ENCODE peak calls at places on chromosomes 7 and 10, in nine cellular contexts. H is HL-60; D is GM13976; J is gastrocnemius medialis; Z is left ventricle myocardium inferior; A is uterus; F is ovary; C is stomach; P is CD8-positive, alpha-beta T cell. Q is an unnamed sample.

GRCh38 chr7:30730996-30731395 is 20.9 kb upstream of the INMT start:
- DNase-seq in H (no peak), D (no peak), J (no peak), Z (no peak), A (no peak), F (no peak), C (no peak), P (no peak), Q (no peak)

GRCh38 chr7:128007293-128007680 is 23.9 kb downstream of the LRRC4 start:
- DNase-seq in H (no peak), D (no peak), J (no peak), Z (no peak), A (no peak), F (no peak), C (no peak), P (no peak), Q (no peak)

GRCh38 chr10:24385776-24386175 is 176.8 kb downstream of the KIAA1217 start:
- DNase-seq in H (no peak), D (no peak), J (no peak), Z (no peak), A (no peak), F (peak), C (no peak), P (no peak), Q (no peak)

GRCh38 chr7:80095545-80095944 is 39.1 kb upstream of the GNAI1 start:
- DNase-seq in H (no peak), D (no peak), J (no peak), Z (no peak), A (no peak), F (no peak), C (no peak), P (no peak), Q (no peak)

GRCh38 chr7:30743371-30744074 is 8.4 kb upstream of the INMT start:
- DNase-seq in H (no peak), D (no peak), J (no peak), Z (peak), A (no peak), F (peak), C (no peak), P (no peak), Q (no peak)

GRCh38 chr7:50656141-50656895 is 91.1 kb upstream of the DDC start:
- DNase-seq in H (no peak), D (no peak), J (peak), Z (no peak), A (peak), F (no peak), C (no peak), P (no peak), Q (no peak)

GRCh38 chr7:28979791-28980190 is 21.7 kb upstream of the TRIL start:
- DNase-seq in H (no peak), D (no peak), J (no peak), Z (peak), A (no peak), F (no peak), C (no peak), P (no peak), Q (no peak)

GRCh38 chr7:33885290-33886005 is 19.9 kb upstream of the BMPER start:
- DNase-seq in H (no peak), D (no peak), J (no peak), Z (no peak), A (no peak), F (no peak), C (no peak), P (no peak), Q (no peak)

GRCh38 chr7:104981671-104982036 is 32.4 kb upstream of the KMT2E start:
- DNase-seq in H (no peak), D (no peak), J (no peak), Z (no peak), A (no peak), F (no peak), C (no peak), P (no peak), Q (no peak)

GRCh38 chr10:131733596-131733995 is 167.2 kb upstream of the PPP2R2D start:
- DNase-seq in H (no peak), D (no peak), J (no peak), Z (no peak), A (no peak), F (no peak), C (peak), P (no peak), Q (no peak)

GRCh38 chr10:126350216-126350992 is 37.9 kb downstream of the ADAM12 start:
- DNase-seq in H (no peak), D (no peak), J (no peak), Z (no peak), A (no peak), F (no peak), C (no peak), P (no peak), Q (no peak)

GRCh38 chr7:46139079-46139478 is 218.0 kb upstream of the IGFBP3 start:
- DNase-seq in H (no peak), D (peak), J (no peak), Z (no peak), A (no peak), F (no peak), C (no peak), P (no peak), Q (peak)

GRCh38 chr7:78139335-78139734 is 340.8 kb downstream of the PHTF2 start:
- DNase-seq in H (no peak), D (no peak), J (no peak), Z (no peak), A (no peak), F (no peak), C (no peak), P (no peak), Q (no peak)

GRCh38 chr10:31101123-31101522 is 69.5 kb upstream of the ZNF438 start:
- DNase-seq in H (no peak), D (peak), J (no peak), Z (no peak), A (no peak), F (no peak), C (peak), P (peak), Q (peak)

GRCh38 chr10:74882831-74883230 is 56.4 kb downstream of the KAT6B start:
- DNase-seq in H (no peak), D (no peak), J (no peak), Z (no peak), A (no peak), F (no peak), C (no peak), P (no peak), Q (no peak)

GRCh38 chr7:137920637-137921473 is 74.1 kb upstream of the DGKI start:
- DNase-seq in H (no peak), D (no peak), J (no peak), Z (no peak), A (peak), F (no peak), C (no peak), P (no peak), Q (no peak)

GRCh38 chr10:12502526-12503274 is 153.4 kb downstream of the CAMK1D start:
- DNase-seq in H (no peak), D (no peak), J (no peak), Z (no peak), A (no peak), F (no peak), C (no peak), P (no peak), Q (no peak)

GRCh38 chr7:131076711-131077170 is 250.9 kb upstream of the MKLN1 start:
- DNase-seq in H (no peak), D (no peak), J (no peak), Z (no peak), A (no peak), F (no peak), C (no peak), P (no peak), Q (no peak)

GRCh38 chr10:7408003-7408493 is 2.8 kb downstream of the SFMBT2 start:
- DNase-seq in H (no peak), D (peak), J (peak), Z (peak), A (peak), F (peak), C (no peak), P (no peak), Q (peak)

GRCh38 chr10:50358925-50359687 is 107.8 kb upstream of the ASAH2 start:
- DNase-seq in H (no peak), D (no peak), J (no peak), Z (no peak), A (no peak), F (no peak), C (no peak), P (no peak), Q (no peak)

GRCh38 chr7:26864309-26865093 is at the start of gene SKAP2:
- DNase-seq in H (peak), D (peak), J (peak), Z (peak), A (peak), F (peak), C (peak), P (peak), Q (peak)

GRCh38 chr10:71401056-71401455 is 4.3 kb downstream of the CDH23 start:
- DNase-seq in H (no peak), D (no peak), J (no peak), Z (no peak), A (no peak), F (no peak), C (no peak), P (no peak), Q (no peak)

GRCh38 chr7:142478479-142479220 is 220.8 kb upstream of the PRSS58 start:
- DNase-seq in H (peak), D (peak), J (peak), Z (no peak), A (no peak), F (no peak), C (no peak), P (no peak), Q (peak)

GRCh38 chr10:45468110-45468509 is 94.1 kb downstream of the ALOX5 start:
- DNase-seq in H (no peak), D (no peak), J (no peak), Z (no peak), A (no peak), F (no peak), C (no peak), P (no peak), Q (no peak)

GRCh38 chr7:106178593-106179134 is 66.6 kb upstream of the SYPL1 start:
- DNase-seq in H (no peak), D (no peak), J (no peak), Z (no peak), A (no peak), F (no peak), C (peak), P (no peak), Q (no peak)
- TF ChIP-seq CTCF in H (no peak), D (peak), J (no peak), Z (peak), A (no peak), F (no peak), C (no peak), P (no peak), Q (no peak)

GRCh38 chr7:94295805-94296204 is 98.9 kb upstream of the COL1A2 start:
- DNase-seq in H (no peak), D (no peak), J (no peak), Z (no peak), A (peak), F (peak), C (no peak), P (no peak), Q (no peak)
- TF ChIP-seq CTCF in H (no peak), D (no peak), J (no peak), Z (peak), A (peak), F (peak), C (no peak), P (no peak), Q (no peak)

GRCh38 chr7:35430547-35431153 is 176.8 kb upstream of the TBX20 start:
- DNase-seq in H (peak), D (peak), J (no peak), Z (no peak), A (no peak), F (no peak), C (no peak), P (no peak), Q (no peak)
- TF ChIP-seq CTCF in H (peak), D (peak), J (no peak), Z (no peak), A (no peak), F (no peak), C (no peak), P (no peak), Q (no peak)

GRCh38 chr7:150421831-150422230 is 28.6 kb upstream of the GIMAP8 start:
- DNase-seq in H (no peak), D (no peak), J (no peak), Z (no peak), A (no peak), F (no peak), C (peak), P (no peak), Q (no peak)
- TF ChIP-seq CTCF in H (no peak), D (no peak), J (no peak), Z (no peak), A (no peak), F (no peak), C (no peak), P (no peak), Q (no peak)

GRCh38 chr10:116511365-116511764 is 34.4 kb upstream of the PNLIP start:
- DNase-seq in H (no peak), D (no peak), J (no peak), Z (no peak), A (no peak), F (no peak), C (no peak), P (no peak), Q (no peak)
- TF ChIP-seq CTCF in H (no peak), D (no peak), J (no peak), Z (no peak), A (no peak), F (no peak), C (no peak), P (no peak), Q (no peak)

GRCh38 chr10:15167411-15168295 is 840 bp downstream of the NMT2 start:
- DNase-seq in H (no peak), D (peak), J (peak), Z (peak), A (peak), F (peak), C (peak), P (peak), Q (peak)
- TF ChIP-seq CTCF in H (no peak), D (peak), J (peak), Z (peak), A (peak), F (peak), C (no peak), P (no peak), Q (peak)

DNA sequence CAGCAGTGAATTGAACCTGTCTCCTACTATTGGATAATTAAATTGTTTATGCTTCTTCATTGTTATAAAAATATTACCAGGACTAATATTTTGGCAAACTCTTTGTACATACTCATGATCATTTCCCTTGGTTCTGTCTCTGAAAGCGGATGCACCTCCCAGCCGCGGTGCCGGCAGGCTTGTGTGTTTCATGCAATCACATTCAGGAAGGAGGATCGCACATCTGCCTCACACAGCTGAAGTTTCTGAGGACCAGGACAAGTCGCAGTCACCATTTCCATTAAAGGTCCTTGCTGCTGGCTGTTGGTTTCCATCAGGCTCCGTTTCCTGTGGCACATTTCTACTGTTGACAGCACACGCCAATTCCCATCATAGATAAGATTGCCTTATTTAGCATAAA is 117.8 kb upstream of the SHH start:
- DNase-seq in H (no peak), D (no peak), J (no peak), Z (no peak), A (no peak), F (no peak), C (peak), P (no peak), Q (no peak)
- TF ChIP-seq CTCF in H (no peak), D (no peak), J (no peak), Z (no peak), A (no peak), F (no peak), C (no peak), P (no peak), Q (no peak)

DNA sequence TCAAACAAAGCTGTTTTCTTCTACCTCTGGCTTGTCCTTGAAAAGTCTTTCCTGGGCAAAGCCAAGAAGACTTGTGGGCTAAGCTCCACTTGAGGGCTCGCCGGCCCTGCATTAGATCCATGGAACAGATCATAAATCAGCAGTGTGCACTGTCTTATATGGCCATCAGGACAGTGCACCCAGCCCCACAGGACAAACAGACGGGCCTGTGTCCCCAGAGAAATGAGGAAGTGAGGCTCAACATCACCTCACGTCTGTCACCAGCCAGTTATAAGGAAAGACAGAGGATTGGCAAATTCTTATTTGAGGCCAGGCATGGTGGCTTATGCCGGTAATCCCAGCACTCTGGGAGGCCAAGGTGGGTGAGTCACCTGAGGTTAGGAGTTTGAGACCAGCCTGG is 12.3 kb upstream of the IFT22 start:
- DNase-seq in H (no peak), D (no peak), J (no peak), Z (no peak), A (no peak), F (no peak), C (no peak), P (no peak), Q (no peak)
- TF ChIP-seq CTCF in H (no peak), D (no peak), J (no peak), Z (no peak), A (no peak), F (no peak), C (no peak), P (no peak), Q (no peak)

GRCh38 chr10:116627386-116627933 is 6.7 kb downstream of the PNLIPRP2 start:
- DNase-seq in H (no peak), D (no peak), J (no peak), Z (no peak), A (no peak), F (peak), C (peak), P (no peak), Q (peak)
- TF ChIP-seq CTCF in H (no peak), D (no peak), J (no peak), Z (peak), A (peak), F (peak), C (no peak), P (no peak), Q (no peak)

Q was measured in GM20000.